ENCODE peak calls at places on chromosomes 3 and 15, in four cellular contexts. D, K, L and N are unnamed samples.
A peak's percentile ranks its signal among the peaks of the same experiment; 100 is the strongest.

GRCh38 chr3:46874430-46874829 is 3.1 kb upstream of the PTH1R start:
- DNase-seq in D (no peak), K (no peak), L (no peak), N (no peak)

GRCh38 chr15:65910341-65910740 is 41.0 kb downstream of the RAB11A start:
- DNase-seq in D (no peak), K (no peak), L (no peak), N (no peak)

GRCh38 chr15:39517122-39517855 is 63.6 kb upstream of the THBS1 start:
- DNase-seq in D (no peak), K (peak; percentile 68), L (no peak), N (no peak)

GRCh38 chr15:74793135-74794028 is 11.5 kb downstream of the CSK start:
- DNase-seq in D (no peak), K (peak; percentile 51), L (no peak), N (no peak)

GRCh38 chr3:4416961-4417360 is 50.1 kb downstream of the SUMF1 start:
- DNase-seq in D (no peak), K (no peak), L (no peak), N (no peak)

GRCh38 chr15:74541494-74542191 is 623 bp downstream of the ARID3B start:
- DNase-seq in D (peak; percentile 29), K (peak; percentile 66), L (peak; percentile 74), N (no peak)

GRCh38 chr15:71517751-71518150 is 292.6 kb upstream of the NR2E3 start:
- DNase-seq in D (no peak), K (no peak), L (no peak), N (no peak)

GRCh38 chr3:97996988-97997387 is 24.8 kb upstream of the RIOX2 start:
- DNase-seq in D (no peak), K (no peak), L (no peak), N (no peak)

GRCh38 chr15:63243101-63243500 is 34.3 kb upstream of the APH1B start:
- DNase-seq in D (no peak), K (no peak), L (no peak), N (no peak)

GRCh38 chr3:53821631-53822068 is 24.6 kb downstream of the CHDH start:
- DNase-seq in D (no peak), K (no peak), L (no peak), N (no peak)

GRCh38 chr3:72385172-72385571 is 463.1 kb downstream of the SHQ1 start:
- DNase-seq in D (no peak), K (no peak), L (no peak), N (no peak)

GRCh38 chr3:30620402-30621360 is 14.3 kb downstream of the TGFBR2 start:
- DNase-seq in D (no peak), K (no peak), L (no peak), N (no peak)

GRCh38 chr3:37765591-37766219 is 96.0 kb upstream of the CTDSPL start:
- DNase-seq in D (no peak), K (peak; percentile 43), L (no peak), N (no peak)

GRCh38 chr3:13623101-13623654 is 74.3 kb downstream of the FBLN2 start:
- DNase-seq in D (peak; percentile 10), K (peak; percentile 45), L (no peak), N (no peak)

GRCh38 chr3:49841126-49841525 is 15.2 kb downstream of the TRAIP start:
- DNase-seq in D (no peak), K (peak; percentile 37), L (no peak), N (peak; percentile 66)

GRCh38 chr3:66606868-66607267 is 106.0 kb upstream of the LRIG1 start:
- DNase-seq in D (no peak), K (peak; percentile 12), L (no peak), N (no peak)

GRCh38 chr3:46659285-46659684 is 34.2 kb downstream of the ALS2CL start:
- DNase-seq in D (no peak), K (no peak), L (no peak), N (no peak)

GRCh38 chr15:68279779-68280745 is 2.5 kb downstream of the FEM1B start:
- DNase-seq in D (no peak), K (no peak), L (no peak), N (no peak)

GRCh38 chr3:52079958-52080357 is 23.6 kb upstream of the DUSP7 start:
- DNase-seq in D (no peak), K (no peak), L (no peak), N (no peak)

GRCh38 chr3:129045675-129046036 is 14.9 kb upstream of the GP9 start:
- DNase-seq in D (no peak), K (no peak), L (no peak), N (peak; percentile 71)

GRCh38 chr3:99885851-99886250 is 68.2 kb downstream of the CMSS1 start:
- DNase-seq in D (no peak), K (no peak), L (no peak), N (no peak)

GRCh38 chr3:145899229-145899628 is 261.8 kb downstream of the PLOD2 start:
- DNase-seq in D (no peak), K (no peak), L (no peak), N (no peak)

GRCh38 chr15:65082303-65082958 is 5.9 kb downstream of the KBTBD13 start:
- DNase-seq in D (no peak), K (no peak), L (no peak), N (peak; percentile 48)

GRCh38 chr3:44309500-44309899 is 29.1 kb upstream of the TCAIM start:
- DNase-seq in D (no peak), K (no peak), L (no peak), N (no peak)

GRCh38 chr3:133883657-133884546 is 11.8 kb downstream of the RAB6B start:
- DNase-seq in D (no peak), K (no peak), L (no peak), N (no peak)

GRCh38 chr3:159604151-159604581 is 384.5 kb upstream of the IL12A start:
- DNase-seq in D (no peak), K (no peak), L (no peak), N (no peak)

GRCh38 chr15:95024388-95024787 is 793.0 kb downstream of the MCTP2 start:
- DNase-seq in D (no peak), K (peak; percentile 14), L (no peak), N (no peak)

GRCh38 chr3:20140881-20141280 is 45.1 kb downstream of the SGO1 start:
- DNase-seq in D (no peak), K (no peak), L (no peak), N (no peak)

GRCh38 chr3:20141306-20141705 is 44.7 kb downstream of the SGO1 start:
- DNase-seq in D (no peak), K (no peak), L (no peak), N (no peak)

GRCh38 chr3:20142517-20142916 is 43.5 kb downstream of the SGO1 start:
- DNase-seq in D (peak; percentile 76), K (no peak), L (no peak), N (no peak)

GRCh38 chr3:20143519-20143918 is 42.5 kb downstream of the SGO1 start:
- DNase-seq in D (no peak), K (no peak), L (no peak), N (no peak)

GRCh38 chr3:20141841-20142240 is 44.2 kb downstream of the SGO1 start:
- DNase-seq in D (no peak), K (no peak), L (no peak), N (peak; percentile 17)
- TF ChIP-seq TCF7 in D (no peak), K (no peak), L (no peak), N (no peak)

DNA sequence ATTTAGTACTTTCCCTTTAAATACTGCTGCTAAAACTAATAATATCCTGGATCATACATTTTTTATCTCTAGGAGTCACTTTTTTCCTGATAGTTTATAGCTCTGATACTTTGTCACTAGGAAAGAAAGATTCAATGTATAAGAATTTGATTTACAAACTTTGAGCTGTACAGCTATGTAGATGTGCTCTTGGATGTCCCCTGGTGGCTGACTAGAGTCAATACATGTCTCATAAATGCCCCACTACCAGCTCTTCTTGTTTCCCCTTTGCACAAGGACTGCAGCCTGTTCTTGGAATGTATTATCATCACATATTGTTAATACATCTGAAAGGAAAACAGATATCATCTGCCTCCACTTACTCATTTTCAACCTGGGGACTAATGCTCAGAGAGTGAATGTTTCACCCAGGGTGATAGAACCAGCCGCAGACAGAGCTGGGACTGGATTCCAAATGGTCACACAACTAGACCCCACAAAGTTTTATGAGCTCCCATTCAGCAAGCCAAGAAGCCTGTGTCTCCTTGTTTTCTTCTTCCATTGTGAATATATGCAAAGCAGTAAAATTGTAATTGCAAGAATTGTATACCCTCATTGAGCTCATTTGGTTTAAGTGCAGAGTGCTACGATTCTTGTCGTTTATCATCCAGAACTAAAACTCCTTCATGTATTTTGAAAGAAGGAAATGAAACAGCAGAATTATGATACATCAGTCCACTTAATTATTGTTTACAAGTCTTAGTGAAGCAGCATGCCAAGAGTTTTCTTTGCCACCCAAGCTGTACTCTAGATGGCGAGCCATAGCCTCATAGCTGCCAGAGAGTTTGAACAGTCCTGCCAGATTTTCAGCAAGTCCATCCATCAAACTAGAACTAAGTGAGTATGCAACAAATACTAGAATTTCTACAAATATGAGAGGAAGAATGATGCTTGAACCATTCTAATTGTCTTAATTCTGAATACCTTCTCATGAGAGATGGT is 261.6 kb upstream of the LMCD1 start:
- DNase-seq in D (peak; percentile 27), K (peak; percentile 56), L (no peak), N (peak; percentile 22)
- TF ChIP-seq TCF7 in D (no peak), K (no peak), L (no peak), N (no peak)

GRCh38 chr15:79169531-79170123 is 79.0 kb upstream of the RASGRF1 start:
- DNase-seq in D (no peak), K (no peak), L (no peak), N (no peak)

GRCh38 chr15:79172801-79173460 is 82.4 kb upstream of the RASGRF1 start:
- DNase-seq in D (no peak), K (no peak), L (no peak), N (no peak)

GRCh38 chr15:79171320-79172031 is 80.9 kb upstream of the RASGRF1 start:
- DNase-seq in D (no peak), K (no peak), L (no peak), N (no peak)

GRCh38 chr15:79170256-79170664 is 79.7 kb upstream of the RASGRF1 start:
- DNase-seq in D (no peak), K (no peak), L (no peak), N (no peak)

DNA sequence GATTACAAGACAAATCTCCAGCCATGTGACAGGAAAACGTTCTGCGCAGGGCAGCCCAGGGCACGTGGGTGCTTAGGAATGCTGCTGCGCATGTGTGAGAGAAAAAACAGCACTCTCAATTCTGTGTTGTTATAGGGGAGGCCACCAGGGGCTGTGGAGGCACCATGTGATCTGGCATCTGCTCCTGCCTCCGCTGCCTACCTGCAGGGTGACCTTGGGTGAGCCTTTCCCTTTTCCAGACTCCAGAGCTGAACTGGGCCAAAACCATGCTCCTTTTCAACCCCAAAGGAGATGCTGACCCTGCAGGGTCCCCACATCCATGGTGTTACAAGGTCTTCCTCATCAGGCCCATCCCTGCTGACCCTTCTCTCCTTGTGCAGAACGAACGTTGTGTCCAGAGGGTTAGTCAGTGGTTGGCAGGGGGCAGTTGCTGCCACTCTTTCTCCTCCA is 81.5 kb upstream of the RASGRF1 start:
- DNase-seq in D (peak; percentile 50), K (peak; percentile 68), L (no peak), N (peak; percentile 33)
- TF ChIP-seq TCF7 in D (no peak), K (no peak), L (no peak), N (no peak)

GRCh38 chr3:87088366-87088983 is 97.5 kb upstream of the VGLL3 start:
- DNase-seq in D (no peak), K (no peak), L (no peak), N (peak; percentile 13)

GRCh38 chr3:87084868-87085267 is 93.9 kb upstream of the VGLL3 start:
- DNase-seq in D (no peak), K (no peak), L (no peak), N (no peak)

GRCh38 chr3:87076951-87077350 is 86.0 kb upstream of the VGLL3 start:
- DNase-seq in D (peak; percentile 2), K (no peak), L (no peak), N (no peak)

GRCh38 chr3:87077354-87077753 is 86.4 kb upstream of the VGLL3 start:
- DNase-seq in D (no peak), K (no peak), L (no peak), N (no peak)

GRCh38 chr3:87082806-87083440 is 92.0 kb upstream of the VGLL3 start:
- DNase-seq in D (peak; percentile 34), K (no peak), L (no peak), N (no peak)
- TF ChIP-seq TCF7 in D (no peak), K (no peak), L (no peak), N (no peak)